ENCODE peak calls at places on chromosomes 16 and 17, in five cellular contexts. F is thoracic aorta; B is CD8-positive, alpha-beta T cell; R is cardiac muscle cell; C is body of pancreas. E is an unnamed sample. For H3K4me1, the result is how much of the 10 kb centered on the place peaks cover.

GRCh38 chr17:35257080-35257701 is 14.3 kb downstream of the SLFN5 start:
- DNase-seq in F (no peak), B (no peak), R (no peak), C (peak), E (no peak)

GRCh38 chr17:39591958-39592954 is 15.5 kb downstream of the NEUROD2 start:
- DNase-seq in F (no peak), B (peak), R (peak), C (peak), E (no peak)

GRCh38 chr17:2060681-2061440 is 6.0 kb downstream of the HIC1 start:
- DNase-seq in F (no peak), B (no peak), R (no peak), C (no peak), E (no peak)

GRCh38 chr16:82034981-82035612 is at the start of gene HSD17B2:
- DNase-seq in F (no peak), B (no peak), R (no peak), C (no peak), E (no peak)

GRCh38 chr16:82047787-82048186 is 12.7 kb downstream of the HSD17B2 start:
- DNase-seq in F (no peak), B (no peak), R (no peak), C (no peak), E (no peak)

GRCh38 chr17:18323007-18323406 is 7.9 kb downstream of the SMCR8 start:
- DNase-seq in F (no peak), B (no peak), R (no peak), C (no peak), E (no peak)

GRCh38 chr17:1180434-1180742 is 607 bp upstream of the ABR start:
- DNase-seq in F (no peak), B (no peak), R (no peak), C (no peak), E (no peak)

GRCh38 chr17:45895304-45895968 is 1.1 kb downstream of the MAPT start:
- DNase-seq in F (no peak), B (no peak), R (peak), C (peak), E (no peak)

GRCh38 chr17:67399676-67400075 is 22.6 kb downstream of the PITPNC1 start:
- DNase-seq in F (no peak), B (no peak), R (no peak), C (no peak), E (no peak)

GRCh38 chr17:41496803-41497484 is 7.2 kb upstream of the KRT36 start:
- DNase-seq in F (no peak), B (peak), R (peak), C (peak), E (no peak)

GRCh38 chr17:57350266-57350665 is 93.9 kb downstream of the MSI2 start:
- DNase-seq in F (no peak), B (no peak), R (no peak), C (no peak), E (no peak)

GRCh38 chr17:45430738-45431530 is 1.7 kb downstream of the ARHGAP27 start:
- DNase-seq in F (no peak), B (no peak), R (no peak), C (peak), E (no peak)

GRCh38 chr17:40482722-40483121 is 18.7 kb downstream of the TNS4 start:
- DNase-seq in F (no peak), B (no peak), R (no peak), C (no peak), E (no peak)

GRCh38 chr17:49968380-49969133 is 433 bp upstream of the DLX4 start:
- DNase-seq in F (no peak), B (peak), R (peak), C (peak), E (no peak)

GRCh38 chr17:50283246-50283645 is 9.0 kb downstream of the TMEM92 start:
- DNase-seq in F (no peak), B (no peak), R (no peak), C (no peak), E (no peak)

GRCh38 chr16:14502932-14503741 is 126.9 kb downstream of the PARN start:
- DNase-seq in F (no peak), B (no peak), R (no peak), C (no peak), E (no peak)

GRCh38 chr17:1529863-1530262 is 13.5 kb upstream of the INPP5K start:
- DNase-seq in F (no peak), B (no peak), R (no peak), C (no peak), E (no peak)

GRCh38 chr16:67265834-67266233 is 13.5 kb upstream of the PLEKHG4 start:
- DNase-seq in F (no peak), B (no peak), R (no peak), C (no peak), E (no peak)

GRCh38 chr17:55769625-55770000 is 18.8 kb downstream of the PCTP start:
- DNase-seq in F (no peak), B (no peak), R (no peak), C (no peak), E (no peak)

GRCh38 chr16:23232806-23233205 is 50.3 kb downstream of the SCNN1G start:
- DNase-seq in F (no peak), B (no peak), R (no peak), C (no peak), E (no peak)

GRCh38 chr16:4352843-4353242 is 1.7 kb upstream of the PAM16 start:
- DNase-seq in F (no peak), B (no peak), R (no peak), C (no peak), E (no peak)

GRCh38 chr17:81920612-81921530 is 2.9 kb upstream of the SIRT7 start:
- DNase-seq in F (no peak), B (no peak), R (no peak), C (no peak), E (no peak)

GRCh38 chr16:31458073-31458834 is 1.0 kb upstream of the ARMC5 start:
- DNase-seq in F (no peak), B (peak), R (peak), C (peak), E (no peak)

GRCh38 chr17:80964231-80964856 is 27.3 kb upstream of the CHMP6 start:
- DNase-seq in F (no peak), B (no peak), R (no peak), C (no peak), E (no peak)

GRCh38 chr17:69460963-69461922 is 46.7 kb downstream of the MAP2K6 start:
- DNase-seq in F (no peak), B (no peak), R (no peak), C (no peak), E (no peak)
- H3K4me1 ChIP-seq in F (under half), B (under half), R (under half), C (under half), E (under half)

DNA sequence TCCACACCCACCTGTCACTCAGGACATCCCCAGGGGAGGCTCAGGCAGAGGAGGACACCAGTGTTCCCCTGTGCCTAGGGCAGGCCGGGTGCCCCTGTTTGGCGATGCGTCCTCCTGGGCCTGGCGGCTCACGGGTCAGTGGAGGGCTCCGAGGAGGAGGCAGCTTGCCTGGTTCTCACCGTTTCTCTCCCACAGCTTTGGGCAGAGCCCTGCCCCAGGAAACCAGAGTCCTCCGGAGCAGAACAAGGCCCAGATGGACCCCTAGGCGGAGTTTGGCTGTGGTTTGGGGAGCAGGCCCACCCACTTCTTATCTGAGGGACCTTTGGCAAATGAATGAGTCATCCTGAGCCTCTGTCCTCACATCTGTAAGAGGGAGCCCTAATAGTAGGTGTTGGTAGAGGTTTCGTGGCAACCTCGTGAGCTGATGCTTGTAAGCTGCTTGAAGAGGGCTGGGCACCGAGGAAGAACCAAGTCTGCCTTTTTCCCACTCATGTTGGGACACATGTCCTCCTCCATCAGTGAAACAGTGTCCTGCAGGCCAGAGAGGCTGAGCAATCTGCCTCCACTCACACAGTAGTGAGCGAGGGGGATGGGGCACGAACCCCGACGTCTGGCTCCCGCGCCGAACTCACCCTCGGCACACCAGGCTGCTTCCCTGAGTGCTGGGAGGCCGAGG is 247.0 kb upstream of the CIBAR2 start:
- DNase-seq in F (no peak), B (no peak), R (no peak), C (no peak), E (no peak)
- H3K4me1 ChIP-seq in F (under half), B (under half), R (under half), C (half or more), E (under half)

GRCh38 chr17:42522798-42523278 is 13.2 kb upstream of the NAGLU start:
- DNase-seq in F (no peak), B (no peak), R (no peak), C (no peak), E (no peak)
- H3K4me1 ChIP-seq in F (half or more), B (under half), R (under half), C (under half), E (under half)

GRCh38 chr16:88760424-88761142 is 24.4 kb downstream of the PIEZO1 start:
- DNase-seq in F (no peak), B (no peak), R (no peak), C (peak), E (no peak)

GRCh38 chr16:88758944-88759244 is 26.1 kb downstream of the PIEZO1 start:
- DNase-seq in F (no peak), B (no peak), R (no peak), C (no peak), E (no peak)

GRCh38 chr16:88759245-88759975 is 25.6 kb downstream of the PIEZO1 start:
- DNase-seq in F (no peak), B (peak), R (peak), C (no peak), E (no peak)

GRCh38 chr16:88759976-88760350 is 25.1 kb downstream of the PIEZO1 start:
- DNase-seq in F (no peak), B (no peak), R (no peak), C (no peak), E (no peak)

GRCh38 chr16:88758227-88758943 is 26.6 kb downstream of the PIEZO1 start:
- DNase-seq in F (no peak), B (no peak), R (no peak), C (no peak), E (no peak)
- H3K4me1 ChIP-seq in F (under half), B (under half), R (under half), C (under half), E (under half)

GRCh38 chr17:76737082-76737675 is at the start of gene SRSF2:
- DNase-seq in F (peak), B (peak), R (peak), C (peak), E (peak)

GRCh38 chr17:76740329-76741118 is 2.6 kb downstream of the MFSD11 start:
- DNase-seq in F (no peak), B (no peak), R (peak), C (no peak), E (no peak)

GRCh38 chr17:76736349-76737081 is 616 bp downstream of the SRSF2 start:
- DNase-seq in F (no peak), B (peak), R (peak), C (peak), E (no peak)

GRCh38 chr17:76737676-76738467 is at the start of gene MFSD11:
- DNase-seq in F (peak), B (peak), R (peak), C (peak), E (peak)

DNA sequence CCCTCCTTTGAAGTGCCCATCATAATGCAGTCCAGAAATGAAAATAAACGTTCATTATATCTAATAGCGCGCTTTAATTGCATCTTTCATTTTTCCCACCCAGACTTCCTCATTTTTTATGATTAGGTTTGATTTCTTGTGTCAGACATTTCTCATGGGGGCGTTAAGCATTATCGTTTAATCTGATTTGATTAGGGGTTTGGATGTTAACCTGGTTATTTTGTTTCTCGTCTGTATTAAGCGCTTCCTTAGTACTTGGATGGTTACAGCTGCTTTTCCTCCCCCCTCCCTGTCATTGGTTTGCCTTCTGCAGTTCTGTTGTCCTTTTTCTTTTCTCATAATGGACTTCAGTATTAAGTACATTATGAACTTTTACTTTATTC is 540 bp downstream of the MFSD11 start:
- DNase-seq in F (no peak), B (no peak), R (no peak), C (no peak), E (no peak)
- H3K4me1 ChIP-seq in F (half or more), B (under half), R (under half), C (under half), E (under half)